ENCODE peak calls at places on chromosomes 6 and 20, in five cellular contexts. X is neuronal stem cell; Z is endodermal cell; P is effector memory CD4-positive, alpha-beta T cell; Q is dorsolateral prefrontal cortex. L is an unnamed sample.

GRCh38 chr6:53664623-53665022 is 933 bp downstream of the KLHL31 start:
- DNase-seq in X (no peak), Z (no peak), P (no peak), Q (no peak), L (no peak)

GRCh38 chr6:51489133-51489532 is 598.3 kb downstream of the PKHD1 start:
- DNase-seq in X (no peak), Z (no peak), P (no peak), Q (no peak), L (no peak)

GRCh38 chr6:143727035-143727434 is 49.3 kb downstream of the PHACTR2 start:
- DNase-seq in X (no peak), Z (no peak), P (no peak), Q (no peak), L (no peak)

GRCh38 chr6:109121411-109121810 is 26.1 kb downstream of the CEP57L1 start:
- DNase-seq in X (no peak), Z (no peak), P (no peak), Q (no peak), L (no peak)

GRCh38 chr20:34010405-34010895 is 16.7 kb downstream of the RALY start:
- DNase-seq in X (no peak), Z (no peak), P (no peak), Q (no peak), L (no peak)

GRCh38 chr6:21856844-21857243 is 263.3 kb downstream of the SOX4 start:
- DNase-seq in X (no peak), Z (no peak), P (no peak), Q (no peak), L (no peak)

GRCh38 chr6:32108094-32108627 is 977 bp downstream of the TNXB start:
- DNase-seq in X (no peak), Z (no peak), P (no peak), Q (no peak), L (no peak)

GRCh38 chr6:7697820-7698623 is 27.9 kb upstream of the BMP6 start:
- DNase-seq in X (no peak), Z (no peak), P (no peak), Q (no peak), L (no peak)

GRCh38 chr20:62651285-62652021 is 9.2 kb downstream of the SLCO4A1 start:
- DNase-seq in X (no peak), Z (peak), P (peak), Q (no peak), L (peak)

GRCh38 chr6:26272171-26272631 is 92.8 kb upstream of the BTN3A2 start:
- DNase-seq in X (peak), Z (peak), P (peak), Q (no peak), L (no peak)

GRCh38 chr6:125853740-125854139 is 63.0 kb downstream of the NCOA7 start:
- DNase-seq in X (no peak), Z (no peak), P (no peak), Q (no peak), L (no peak)

GRCh38 chr6:3350252-3350826 is 91.6 kb downstream of the PSMG4 start:
- DNase-seq in X (no peak), Z (no peak), P (no peak), Q (no peak), L (no peak)

GRCh38 chr6:97422171-97422570 is 139.2 kb upstream of the MMS22L start:
- DNase-seq in X (no peak), Z (peak), P (no peak), Q (no peak), L (no peak)

GRCh38 chr6:77264970-77265369 is 198.3 kb downstream of the HTR1B start:
- DNase-seq in X (no peak), Z (peak), P (no peak), Q (no peak), L (no peak)

GRCh38 chr6:4487538-4487937 is 288.7 kb upstream of the CDYL start:
- DNase-seq in X (no peak), Z (peak), P (no peak), Q (no peak), L (no peak)

GRCh38 chr20:4052554-4052953 is 37.2 kb upstream of the RNF24 start:
- DNase-seq in X (no peak), Z (peak), P (no peak), Q (no peak), L (no peak)

GRCh38 chr6:16243055-16243454 is 4.7 kb downstream of the GMPR start:
- DNase-seq in X (no peak), Z (no peak), P (no peak), Q (no peak), L (no peak)

GRCh38 chr6:111080713-111081112 is 6.6 kb upstream of the SLC16A10 start:
- DNase-seq in X (no peak), Z (no peak), P (no peak), Q (no peak), L (no peak)

GRCh38 chr20:14498809-14499208 is 161.4 kb upstream of the FLRT3 start:
- DNase-seq in X (peak), Z (peak), P (no peak), Q (no peak), L (no peak)

GRCh38 chr6:160831751-160832150 is 129.7 kb downstream of the PLG start:
- DNase-seq in X (peak), Z (no peak), P (no peak), Q (no peak), L (no peak)

GRCh38 chr6:22470454-22471368 is 98.7 kb upstream of the HDGFL1 start:
- DNase-seq in X (no peak), Z (peak), P (no peak), Q (no peak), L (no peak)

GRCh38 chr6:143110996-143111395 is 50.3 kb downstream of the AIG1 start:
- DNase-seq in X (no peak), Z (no peak), P (no peak), Q (no peak), L (no peak)

GRCh38 chr20:21100590-21101452 is 5.3 kb downstream of the LINC00237 start:
- DNase-seq in X (peak), Z (peak), P (no peak), Q (no peak), L (peak)

GRCh38 chr6:167529684-167530335 is 204.9 kb downstream of the TTLL2 start:
- DNase-seq in X (no peak), Z (no peak), P (no peak), Q (no peak), L (no peak)

GRCh38 chr6:168309997-168310396 is 9.6 kb downstream of the DACT2 start:
- DNase-seq in X (no peak), Z (no peak), P (no peak), Q (no peak), L (no peak)

GRCh38 chr20:63968136-63968927 is 1.4 kb downstream of the ZNF512B start:
- DNase-seq in X (no peak), Z (peak), P (no peak), Q (peak), L (no peak)

GRCh38 chr20:35598899-35599775 is 16.5 kb upstream of the SPAG4 start:
- DNase-seq in X (no peak), Z (no peak), P (no peak), Q (no peak), L (no peak)

GRCh38 chr20:40816039-40816352 is 127.0 kb upstream of the MAFB start:
- DNase-seq in X (no peak), Z (no peak), P (no peak), Q (no peak), L (no peak)

GRCh38 chr6:56046576-56046975 is 171.2 kb upstream of the BMP5 start:
- DNase-seq in X (no peak), Z (no peak), P (no peak), Q (no peak), L (no peak)

GRCh38 chr6:76555090-76555489 is 482.6 kb upstream of the IMPG1 start:
- DNase-seq in X (no peak), Z (no peak), P (no peak), Q (no peak), L (no peak)

GRCh38 chr20:1857403-1857941 is 37.7 kb upstream of the SIRPA start:
- DNase-seq in X (no peak), Z (no peak), P (no peak), Q (no peak), L (no peak)

GRCh38 chr6:43984442-43985321 is 142.6 kb downstream of the MRPL14 start:
- DNase-seq in X (no peak), Z (peak), P (no peak), Q (no peak), L (no peak)

GRCh38 chr6:68632620-68633195 is 2.4 kb upstream of the ADGRB3 start:
- DNase-seq in X (no peak), Z (no peak), P (no peak), Q (no peak), L (no peak)

DNA sequence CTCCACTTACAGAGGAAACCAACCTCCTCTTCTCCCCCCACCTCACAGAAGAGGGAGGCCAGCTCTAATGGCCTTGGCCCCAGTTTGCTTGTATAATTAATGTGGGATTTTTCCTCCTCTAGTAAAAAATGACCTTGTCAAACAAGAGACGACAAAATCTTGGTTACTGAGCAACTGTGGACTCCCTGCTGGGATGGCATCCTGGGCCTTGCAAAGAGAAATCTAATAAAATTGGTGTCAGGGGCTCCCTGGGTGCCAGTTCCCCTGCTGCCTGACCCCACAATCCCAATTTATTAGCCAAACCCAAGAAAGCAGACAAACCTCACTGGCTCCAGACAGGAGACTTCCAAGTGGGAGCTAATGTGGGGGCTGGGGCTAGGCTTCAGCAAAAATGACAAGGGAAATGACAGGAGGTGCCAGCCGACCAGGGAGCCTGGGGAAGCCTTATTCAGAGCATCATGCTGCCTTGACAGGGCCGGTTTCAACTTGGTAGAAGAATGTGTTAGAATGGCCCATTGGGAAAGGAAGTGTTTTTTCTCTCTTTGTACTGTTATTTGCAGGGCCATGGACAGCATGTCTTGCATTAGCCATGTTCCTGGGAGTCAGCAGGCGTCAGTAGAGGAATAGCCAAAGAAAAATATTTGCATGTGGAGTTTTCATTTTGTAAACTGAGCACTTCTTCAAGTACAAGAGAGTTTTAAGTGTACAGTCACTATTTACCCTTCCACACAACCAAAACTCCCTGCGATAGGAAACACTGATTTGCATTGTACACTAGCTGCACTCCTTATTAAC is 816.9 kb downstream of the DHX35 start:
- DNase-seq in X (no peak), Z (peak), P (no peak), Q (no peak), L (no peak)
- H3K4me3 ChIP-seq in X (no peak), Z (no peak), P (no peak), Q (no peak), L (no peak)

GRCh38 chr6:134936927-134937326 is 13.0 kb downstream of the ALDH8A1 start:
- DNase-seq in X (no peak), Z (no peak), P (no peak), Q (no peak), L (no peak)
- H3K4me3 ChIP-seq in X (no peak), Z (no peak), P (no peak), Q (no peak), L (no peak)

GRCh38 chr6:38180586-38180985 is 361.1 kb downstream of the ZFAND3 start:
- DNase-seq in X (no peak), Z (peak), P (no peak), Q (no peak), L (no peak)
- H3K4me3 ChIP-seq in X (no peak), Z (no peak), P (no peak), Q (no peak), L (no peak)

DNA sequence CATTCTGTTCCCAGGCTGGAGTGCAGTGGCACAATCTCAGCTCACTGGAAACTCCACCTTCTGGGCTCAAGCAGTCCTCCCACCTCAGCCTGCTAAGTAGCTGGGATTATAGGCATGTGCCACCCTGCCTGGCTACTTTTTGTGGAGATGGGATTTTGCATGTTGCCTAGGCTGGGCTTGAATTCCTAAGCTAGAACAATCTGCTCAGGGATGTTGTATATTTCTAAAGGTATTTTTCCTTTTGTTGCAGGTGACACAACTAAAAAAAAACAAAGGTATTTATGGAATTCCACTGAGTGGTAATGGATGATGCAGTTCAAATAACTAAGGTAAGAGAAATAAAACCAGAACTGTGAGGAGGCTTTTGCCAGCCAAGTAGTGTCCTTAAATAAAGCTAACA is 49.7 kb downstream of the PTPRA start:
- DNase-seq in X (no peak), Z (peak), P (no peak), Q (no peak), L (no peak)
- H3K4me3 ChIP-seq in X (no peak), Z (no peak), P (no peak), Q (no peak), L (no peak)

GRCh38 chr6:29886686-29887085 is 55.6 kb upstream of the HLA-A start:
- DNase-seq in X (no peak), Z (peak), P (no peak), Q (no peak), L (no peak)
- H3K4me3 ChIP-seq in X (no peak), Z (no peak), P (no peak), Q (peak), L (no peak)

GRCh38 chr20:59448828-59449444 is 148.5 kb downstream of the EDN3 start:
- DNase-seq in X (no peak), Z (no peak), P (no peak), Q (no peak), L (no peak)

GRCh38 chr20:59456342-59457132 is 147.8 kb upstream of the PHACTR3 start:
- DNase-seq in X (no peak), Z (no peak), P (no peak), Q (no peak), L (no peak)

GRCh38 chr20:59455392-59456341 is 148.7 kb upstream of the PHACTR3 start:
- DNase-seq in X (peak), Z (peak), P (no peak), Q (no peak), L (no peak)

GRCh38 chr20:59453634-59454241 is 150.6 kb upstream of the PHACTR3 start:
- DNase-seq in X (no peak), Z (no peak), P (no peak), Q (no peak), L (no peak)

GRCh38 chr20:59452856-59453255 is 151.5 kb upstream of the PHACTR3 start:
- DNase-seq in X (no peak), Z (no peak), P (no peak), Q (no peak), L (no peak)
- H3K4me3 ChIP-seq in X (no peak), Z (no peak), P (no peak), Q (no peak), L (no peak)

L was measured in Jurkat, Clone E6-1.